ENCODE peak calls at places on chromosome 19, in six cellular contexts. M is mesenchymal stem cell, B is neuronal stem cell, X is H9, D is IMR-90, G is H1. Y is an unnamed sample.

GRCh38 chr19:23283925-23284324 is 33.7 kb upstream of the ZNF724 start:
- DNase-seq in D (peak; percentile 30), M (peak; percentile 26), G (peak; percentile 82), X (peak; percentile 71), B (no peak), Y (peak; percentile 68)

GRCh38 chr19:38367041-38367440 is 7.3 kb upstream of the PSMD8 start:
- DNase-seq in G (no peak), B (no peak), D (no peak), M (no peak), X (no peak), Y (no peak)

GRCh38 chr19:2733930-2734588 is 5.8 kb downstream of the SLC39A3 start:
- DNase-seq in B (no peak), M (no peak), X (no peak), D (no peak), G (no peak), Y (no peak)

GRCh38 chr19:35633727-35634440 is 5.0 kb downstream of the RBM42 start:
- DNase-seq in G (no peak), X (no peak), M (no peak), B (no peak), D (no peak), Y (no peak)

GRCh38 chr19:49114630-49115363 is 627 bp downstream of the LIN7B start:
- DNase-seq in M (peak; percentile 58), D (peak; percentile 33), B (peak; percentile 77), X (peak; percentile 83), G (peak; percentile 86), Y (no peak)

GRCh38 chr19:2983351-2984195 is 6.2 kb downstream of the TLE6 start:
- DNase-seq in B (no peak), X (peak; percentile 92), G (peak; percentile 86), M (peak; percentile 60), D (peak; percentile 7), Y (peak; percentile 98)

GRCh38 chr19:19105365-19106060 is 32.8 kb downstream of the TMEM161A start:
- DNase-seq in G (peak; percentile 88), X (peak; percentile 92), D (no peak), M (peak; percentile 77), B (peak; percentile 78), Y (peak; percentile 67)

GRCh38 chr19:35462476-35462953 is 14.5 kb downstream of the FFAR2 start:
- DNase-seq in D (no peak), M (peak; percentile 29), B (no peak), G (no peak), X (no peak), Y (peak; percentile 9)

GRCh38 chr19:18661346-18661745 is 22.1 kb upstream of the CRTC1 start:
- DNase-seq in D (no peak), X (no peak), M (no peak), B (no peak), G (no peak), Y (no peak)

GRCh38 chr19:46297700-46298476 is 1.0 kb downstream of the HIF3A start:
- DNase-seq in D (no peak), B (no peak), X (no peak), M (peak; percentile 59), G (peak; percentile 55), Y (no peak)

GRCh38 chr19:591099-591958 is 1.6 kb downstream of the HCN2 start:
- DNase-seq in B (peak; percentile 64), G (peak; percentile 82), M (no peak), D (no peak), X (no peak), Y (peak; percentile 58)

GRCh38 chr19:47247308-47247990 is 8.9 kb upstream of the CCDC9 start:
- DNase-seq in M (peak; percentile 78), G (peak; percentile 92), D (peak; percentile 75), X (peak; percentile 80), B (no peak), Y (peak; percentile 96)

GRCh38 chr19:49512970-49513745 is 697 bp downstream of the FCGRT start:
- DNase-seq in X (peak; percentile 82), D (no peak), B (peak; percentile 53), M (peak; percentile 40), G (peak; percentile 81), Y (no peak)

GRCh38 chr19:590750-591098 is 1.0 kb downstream of the HCN2 start:
- DNase-seq in B (no peak), G (no peak), D (no peak), M (no peak), X (no peak), Y (no peak)

GRCh38 chr19:42571136-42571535 is 23.6 kb downstream of the CEACAM8 start:
- DNase-seq in X (no peak), G (no peak), M (no peak), D (no peak), B (no peak), Y (peak; percentile 87)
- H4K91ac ChIP-seq in X (no peak overlapping the region), G (no peak overlapping the region), M (no peak overlapping the region), D (no peak overlapping the region), B (no peak overlapping the region), Y (no peak overlapping the region)

DNA sequence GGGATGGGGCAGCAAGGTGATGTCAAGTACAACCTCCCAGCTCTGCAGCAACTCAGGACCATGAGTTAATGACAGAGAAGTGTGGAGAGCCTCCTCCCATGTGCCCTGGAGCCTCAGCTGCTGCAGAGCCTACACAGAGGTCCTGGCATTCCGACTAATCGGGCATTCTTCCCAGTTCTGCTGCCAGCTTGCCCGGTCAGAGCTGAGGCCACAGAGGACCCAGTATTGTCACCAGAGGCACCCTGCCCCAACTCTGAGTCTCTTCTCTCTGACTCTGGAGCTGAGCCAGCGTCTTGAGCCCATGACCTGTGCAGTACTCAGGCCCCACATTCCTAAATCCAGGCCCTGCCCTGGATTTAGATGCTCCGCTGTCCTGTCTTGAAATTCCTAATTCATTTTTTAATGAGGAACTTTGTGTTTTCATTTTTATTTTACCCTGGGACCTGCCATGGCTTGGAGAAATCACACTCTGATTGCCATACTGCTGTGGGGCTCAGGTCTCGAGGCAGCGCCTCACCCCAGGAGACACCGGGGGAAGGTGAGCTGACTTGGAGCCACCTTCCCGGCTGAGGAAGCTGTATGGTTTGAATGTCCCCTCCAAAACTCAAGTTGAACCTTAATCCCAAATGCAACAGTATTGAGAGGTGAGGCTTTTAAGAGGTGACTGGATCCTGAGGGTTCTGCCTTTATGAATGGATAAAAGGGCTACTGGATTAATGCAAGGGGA is 144.9 kb upstream of the ZNF507 start:
- DNase-seq in B (no peak), X (no peak), D (no peak), G (peak; percentile 22), M (no peak), Y (no peak)
- H4K91ac ChIP-seq in B (no peak overlapping the region), X (no peak overlapping the region), D (no peak overlapping the region), G (no peak overlapping the region), M (no peak overlapping the region), Y (no peak overlapping the region)

DNA sequence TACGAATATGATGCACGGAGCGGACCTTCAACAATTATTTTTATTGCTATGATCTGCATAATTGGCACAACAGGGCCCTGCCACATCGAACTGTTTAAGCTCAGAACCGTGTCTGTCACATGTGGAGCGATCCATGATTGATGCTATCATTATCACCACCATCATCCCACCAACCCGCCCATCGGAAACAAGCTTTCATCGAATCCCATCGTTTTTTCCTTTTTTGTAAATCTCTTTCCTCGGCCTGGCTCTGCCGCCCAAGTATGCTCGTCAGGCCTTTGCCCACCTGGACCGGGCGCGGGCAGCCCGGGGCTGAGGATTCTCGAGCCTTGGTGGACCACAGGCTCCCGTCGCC is 533 bp upstream of the DCAF15 start:
- DNase-seq in B (no peak), D (no peak), G (no peak), X (no peak), M (no peak), Y (no peak)
- H4K91ac ChIP-seq in B (no peak overlapping the region), D (no peak overlapping the region), G (peak overlapping the region; percentile 65), X (no peak overlapping the region), M (no peak overlapping the region), Y (no peak overlapping the region)

DNA sequence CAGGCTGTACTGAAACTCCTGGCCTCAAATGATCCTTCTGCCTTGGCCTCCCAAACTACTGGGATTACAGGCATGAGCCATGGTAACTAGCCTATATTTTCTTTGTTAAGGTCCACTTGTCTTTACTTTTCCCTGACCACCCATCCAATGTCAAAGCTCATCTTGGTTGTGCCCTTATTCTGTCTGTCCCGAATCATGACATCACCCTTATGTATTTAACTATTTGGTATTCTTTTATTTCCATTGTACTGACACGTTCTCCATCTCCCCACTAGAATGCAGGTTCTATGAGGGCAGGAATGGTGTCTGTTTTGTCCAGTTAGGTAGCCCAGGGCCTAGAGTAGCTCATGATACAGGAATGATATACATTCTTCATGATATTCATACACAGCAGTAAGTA is 104.8 kb downstream of the ZNF536 start:
- DNase-seq in M (no peak), X (no peak), G (no peak), B (no peak), D (no peak), Y (no peak)
- H4K91ac ChIP-seq in M (no peak overlapping the region), X (no peak overlapping the region), G (no peak overlapping the region), B (no peak overlapping the region), D (no peak overlapping the region), Y (no peak overlapping the region)

DNA sequence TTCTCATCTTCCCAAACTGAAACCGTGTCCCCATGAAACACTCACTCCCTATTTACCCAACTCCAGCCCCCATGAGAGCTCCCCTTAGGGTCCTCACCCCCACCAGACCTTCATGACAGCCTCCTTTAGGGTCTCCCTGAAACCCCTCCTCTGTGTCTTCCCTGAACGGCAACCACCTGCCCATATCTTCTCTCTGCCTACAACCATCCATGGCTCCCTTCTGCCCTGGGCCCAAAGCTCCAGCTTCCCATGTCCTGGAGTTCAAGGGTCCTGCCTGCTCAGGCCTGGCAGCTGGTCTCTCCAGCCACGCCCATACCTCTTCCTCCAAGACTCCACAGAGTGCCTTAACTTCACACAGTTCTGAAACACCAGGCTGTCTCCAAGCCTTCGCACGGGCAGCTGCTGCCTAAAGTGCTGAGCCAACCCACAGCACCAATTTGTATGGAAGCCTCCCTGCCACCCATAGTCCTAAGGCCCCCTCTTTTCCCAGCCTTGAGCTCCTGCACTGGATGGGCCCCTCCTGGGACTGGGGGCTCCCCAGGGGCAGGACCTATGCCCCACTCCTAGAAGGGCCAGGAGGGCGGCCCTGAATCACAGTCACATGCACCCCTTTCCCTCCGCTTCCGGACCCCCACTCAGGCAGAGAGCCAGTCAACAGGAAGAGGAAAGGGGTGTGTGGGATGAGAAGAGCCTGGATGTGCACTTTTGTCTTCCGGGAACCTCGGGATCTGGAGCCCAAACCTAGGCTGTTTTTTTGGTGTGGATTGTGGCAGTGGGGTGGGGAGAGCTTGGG is 4.9 kb upstream of the FCER2 start:
- DNase-seq in D (no peak), B (no peak), X (no peak), M (no peak), G (no peak), Y (no peak)
- H4K91ac ChIP-seq in D (no peak overlapping the region), B (no peak overlapping the region), X (no peak overlapping the region), M (no peak overlapping the region), G (no peak overlapping the region), Y (no peak overlapping the region)

GRCh38 chr19:10416083-10416379 is 4.3 kb upstream of the PDE4A start:
- DNase-seq in M (no peak), D (no peak), B (no peak), G (no peak), X (no peak), Y (no peak)
- H4K91ac ChIP-seq in M (no peak overlapping the region), D (peak overlapping the region; percentile 43), B (no peak overlapping the region), G (no peak overlapping the region), X (no peak overlapping the region), Y (no peak overlapping the region)

Y was measured in trophoblast cell.